ENCODE peak calls at places on chromosomes 6 and 20, in nine cellular contexts. P is keratinocyte, V is endodermal cell, T is neural progenitor cell, W is OCI-LY7, C is psoas muscle, Z is transverse colon, K is hepatocyte, R is ovary. J is an unnamed sample. For H3K4me1, the result is how much of the 10 kb centered on the place peaks cover.

GRCh38 chr6:167350731-167351655 is 26.1 kb downstream of the TTLL2 start:
- DNase-seq in W (peak), K (peak), V (peak), Z (peak), C (peak), T (peak), R (peak), P (peak), J (no peak)

GRCh38 chr6:108798672-108799355 is 49.4 kb upstream of the ARMC2 start:
- DNase-seq in T (peak), C (no peak), Z (peak), W (no peak), V (peak), R (no peak), K (no peak), P (no peak), J (no peak)

GRCh38 chr6:11992086-11992485 is 20.0 kb upstream of the HIVEP1 start:
- DNase-seq in C (no peak), P (no peak), T (no peak), Z (no peak), W (no peak), R (no peak), V (no peak), K (no peak), J (no peak)

GRCh38 chr20:38357653-38358207 is 11.4 kb downstream of the LBP start:
- DNase-seq in V (no peak), T (no peak), W (no peak), K (no peak), C (no peak), Z (no peak), P (no peak), R (no peak), J (no peak)

GRCh38 chr6:9095671-9096260 is 660.4 kb upstream of the SLC35B3 start:
- DNase-seq in K (no peak), T (peak), W (no peak), C (no peak), P (no peak), V (no peak), Z (no peak), R (no peak), J (no peak)

GRCh38 chr6:116229287-116229913 is 24.5 kb downstream of the TSPYL4 start:
- DNase-seq in W (peak), Z (peak), C (peak), T (peak), K (peak), R (peak), P (no peak), V (peak), J (peak)

GRCh38 chr6:65006788-65007187 is 700.2 kb downstream of the EYS start:
- DNase-seq in V (peak), P (no peak), W (no peak), R (no peak), C (no peak), Z (no peak), K (no peak), T (no peak), J (no peak)

GRCh38 chr6:83216806-83217205 is 23.6 kb downstream of the RWDD2A start:
- DNase-seq in P (no peak), C (no peak), Z (no peak), T (no peak), K (no peak), W (no peak), V (no peak), R (no peak), J (no peak)

GRCh38 chr6:123676793-123677192 is 40.0 kb upstream of the TRDN start:
- DNase-seq in K (no peak), W (no peak), P (no peak), R (no peak), C (no peak), T (no peak), Z (no peak), V (no peak), J (no peak)

GRCh38 chr20:57250607-57251343 is 15.7 kb downstream of the BMP7 start:
- DNase-seq in Z (no peak), C (no peak), V (peak), P (no peak), R (no peak), T (no peak), K (no peak), W (peak), J (no peak)

GRCh38 chr6:47306887-47307286 is 2.8 kb downstream of the TNFRSF21 start:
- DNase-seq in V (no peak), Z (no peak), W (no peak), C (no peak), P (no peak), R (no peak), T (no peak), K (no peak), J (no peak)

GRCh38 chr6:154535146-154535545 is 24.7 kb upstream of the CNKSR3 start:
- DNase-seq in T (no peak), W (no peak), P (no peak), V (no peak), C (no peak), K (no peak), R (no peak), Z (no peak), J (no peak)

GRCh38 chr20:1060985-1061384 is 57.4 kb upstream of the PSMF1 start:
- DNase-seq in W (no peak), Z (no peak), V (peak), C (no peak), R (no peak), P (no peak), T (no peak), K (no peak), J (no peak)

GRCh38 chr6:38432479-38432878 is 207.2 kb downstream of the BTBD9 start:
- DNase-seq in P (no peak), K (no peak), Z (no peak), V (no peak), W (no peak), R (no peak), C (no peak), T (no peak), J (no peak)

GRCh38 chr6:111683749-111684267 is 78.1 kb upstream of the TRAF3IP2 start:
- DNase-seq in W (no peak), C (peak), K (no peak), P (no peak), Z (no peak), V (no peak), R (no peak), T (no peak), J (peak)

GRCh38 chr20:3808141-3808479 is 12.0 kb downstream of the CDC25B start:
- DNase-seq in Z (peak), W (no peak), K (peak), P (no peak), T (no peak), V (no peak), R (peak), C (peak), J (peak)

GRCh38 chr20:8874437-8874836 is 194.4 kb upstream of the PLCB4 start:
- DNase-seq in C (no peak), Z (no peak), W (no peak), R (no peak), K (no peak), P (no peak), T (no peak), V (no peak), J (no peak)

GRCh38 chr6:131946992-131947955 is 3.9 kb downstream of the CCN2 start:
- DNase-seq in T (no peak), R (no peak), W (no peak), Z (no peak), P (no peak), K (no peak), V (no peak), C (no peak), J (no peak)

GRCh38 chr6:85576479-85576878 is 17.2 kb downstream of the SNX14 start:
- DNase-seq in R (no peak), V (no peak), K (no peak), Z (no peak), C (no peak), T (no peak), W (no peak), P (no peak), J (no peak)

GRCh38 chr6:26363882-26364825 is 844 bp upstream of the BTN3A2 start:
- DNase-seq in P (no peak), Z (no peak), R (no peak), K (peak), T (no peak), W (peak), V (peak), C (no peak), J (no peak)

GRCh38 chr20:10268636-10269035 is 50.0 kb downstream of the SNAP25 start:
- DNase-seq in V (no peak), T (no peak), W (no peak), P (no peak), K (no peak), Z (no peak), R (no peak), C (no peak), J (no peak)

GRCh38 chr6:134425521-134426316 is 107.8 kb upstream of the SGK1 start:
- DNase-seq in C (no peak), R (no peak), V (no peak), P (no peak), T (no peak), W (no peak), K (no peak), Z (no peak), J (no peak)

GRCh38 chr6:134426623-134427022 is 108.7 kb upstream of the SGK1 start:
- DNase-seq in T (no peak), R (no peak), P (no peak), W (no peak), V (no peak), K (no peak), Z (no peak), C (no peak), J (no peak)

GRCh38 chr6:134422426-134423231 is 104.7 kb upstream of the SGK1 start:
- DNase-seq in V (no peak), Z (no peak), R (no peak), T (no peak), W (no peak), P (peak), K (no peak), C (no peak), J (no peak)

GRCh38 chr6:134424795-134425163 is 106.9 kb upstream of the SGK1 start:
- DNase-seq in W (no peak), R (no peak), C (no peak), V (no peak), Z (no peak), T (no peak), P (no peak), K (no peak), J (no peak)

GRCh38 chr6:134424131-134424794 is 106.4 kb upstream of the SGK1 start:
- DNase-seq in P (no peak), R (no peak), V (no peak), T (no peak), K (no peak), W (no peak), Z (no peak), C (no peak), J (no peak)
- H3K4me1 ChIP-seq in P (under half), R (under half), V (under half), T (under half), K (under half), W (under half), Z (under half), C (under half), J (under half)

DNA sequence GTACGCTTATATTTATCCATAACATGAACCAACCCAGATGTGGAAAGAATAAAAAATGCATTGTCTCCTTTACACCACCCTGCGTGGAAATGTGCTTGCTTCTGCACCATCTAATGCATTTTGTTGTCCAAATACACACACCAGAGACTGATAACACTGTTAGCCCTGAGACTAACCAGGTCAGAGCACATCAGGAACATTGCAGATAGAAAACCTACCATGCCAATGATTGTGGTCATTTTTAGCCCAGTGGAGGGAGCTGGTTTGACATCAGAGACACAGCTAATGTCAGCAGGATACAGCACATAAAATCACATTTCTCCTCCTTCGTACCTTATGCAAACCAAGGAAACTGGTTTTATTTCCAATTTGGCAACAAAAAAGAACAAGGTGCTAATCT is 528.7 kb downstream of the DOK5 start:
- DNase-seq in K (peak), R (no peak), C (no peak), P (no peak), V (no peak), T (no peak), Z (no peak), W (no peak), J (no peak)
- H3K27ac ChIP-seq in K (no peak), R (no peak), C (no peak), P (no peak), V (no peak), T (no peak), Z (no peak), W (no peak), J (no peak)

GRCh38 chr6:144351338-144351737 is 66.2 kb downstream of the UTRN start:
- DNase-seq in W (no peak), R (no peak), Z (no peak), T (no peak), P (no peak), K (no peak), C (no peak), V (no peak), J (no peak)

GRCh38 chr6:144351741-144352140 is 66.6 kb downstream of the UTRN start:
- DNase-seq in C (no peak), T (no peak), Z (no peak), P (no peak), V (no peak), W (no peak), K (no peak), R (no peak), J (peak)

GRCh38 chr6:144350176-144350575 is 65.0 kb downstream of the UTRN start:
- DNase-seq in K (no peak), R (no peak), P (no peak), Z (no peak), C (no peak), V (no peak), T (no peak), W (peak), J (no peak)

GRCh38 chr6:144353871-144354314 is 68.8 kb downstream of the UTRN start:
- DNase-seq in R (no peak), V (no peak), K (no peak), P (no peak), T (no peak), W (no peak), Z (no peak), C (no peak), J (no peak)

GRCh38 chr6:144352310-144352709 is 67.2 kb downstream of the UTRN start:
- DNase-seq in K (no peak), P (no peak), T (no peak), Z (no peak), W (peak), C (no peak), V (no peak), R (no peak), J (no peak)
- H3K4me1 ChIP-seq in K (under half), P (under half), T (under half), Z (under half), W (under half), C (under half), V (under half), R (under half), J (under half)

DNA sequence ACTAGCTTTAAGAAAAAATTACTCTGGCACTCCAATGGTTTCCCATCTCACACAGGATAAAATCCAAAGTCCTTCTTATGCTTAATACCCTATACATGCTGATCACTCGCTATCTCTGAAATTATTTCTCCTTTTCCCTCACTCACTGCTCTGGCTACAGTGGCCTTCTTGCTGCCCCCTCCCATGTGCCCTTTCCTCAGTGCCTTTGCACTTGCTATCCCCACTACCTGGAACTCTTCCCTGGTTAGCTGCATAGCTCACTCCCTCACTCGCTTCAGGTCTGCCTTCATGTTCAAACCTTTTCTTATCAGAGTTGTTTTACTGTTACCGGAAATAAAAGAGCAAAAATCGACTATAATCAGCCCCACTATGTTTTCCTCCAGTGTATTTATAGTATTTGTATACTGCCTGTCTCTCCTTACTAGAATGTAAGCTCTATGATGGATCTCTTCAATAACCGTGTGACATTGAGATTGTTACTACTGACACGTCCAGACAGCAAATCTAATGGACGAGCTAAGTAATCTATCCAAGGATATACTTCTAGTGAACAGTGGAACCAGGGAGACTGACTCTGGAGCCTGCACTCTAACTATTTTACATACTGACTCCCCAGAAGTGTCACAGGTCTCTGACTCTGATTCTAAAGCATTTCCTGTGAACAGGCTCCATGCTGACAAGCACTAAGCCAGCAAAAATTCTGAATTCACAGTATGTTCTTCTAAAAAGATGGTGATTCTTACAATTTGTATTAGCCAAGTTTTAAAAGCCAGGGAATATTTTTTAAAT is 25.1 kb downstream of the FKBP5 start:
- DNase-seq in P (no peak), Z (no peak), K (no peak), V (no peak), T (peak), W (peak), C (no peak), R (no peak), J (no peak)
- H3K27ac ChIP-seq in P (peak), Z (no peak), K (no peak), V (peak), T (no peak), W (peak), C (peak), R (no peak), J (peak)

J was measured in gastrocnemius medialis.